ENCODE peak calls at places on chromosomes 3 and 15, in eight cellular contexts. O is H9; S is AG09319; K is fibroblast of pulmonary artery; A is cardiac muscle cell; W is activated CD4-positive, alpha-beta T cell treated with anti-CD3 and anti-CD28 coated beads, Interleukin-2, amount 50 U/mL, for 1 hour; M is cardiac fibroblast; J is AG20443. P is an unnamed sample.

GRCh38 chr3:124263168-124263567 is 271.2 kb upstream of the ROPN1 start:
- DNase-seq in W (no peak), K (peak), A (peak), J (peak), M (peak), S (peak), O (no peak), P (peak)

GRCh38 chr15:89825264-89825940 is 10.8 kb upstream of the ANPEP start:
- DNase-seq in W (no peak), M (no peak), O (no peak), A (no peak), J (peak), S (no peak), K (no peak), P (no peak)

GRCh38 chr3:194930439-194931204 is 244.9 kb downstream of the FAM43A start:
- DNase-seq in K (peak), O (no peak), J (peak), M (peak), W (no peak), S (no peak), A (peak), P (peak)

GRCh38 chr3:56144792-56145191 is 323.5 kb downstream of the ERC2 start:
- DNase-seq in W (no peak), K (peak), M (peak), A (peak), O (no peak), S (no peak), J (peak), P (no peak)

GRCh38 chr3:50172615-50173220 is 17.6 kb downstream of the SEMA3F start:
- DNase-seq in A (no peak), M (no peak), O (no peak), W (no peak), K (no peak), J (no peak), S (no peak), P (no peak)

GRCh38 chr3:5213574-5213966 is 26.1 kb downstream of the EDEM1 start:
- DNase-seq in J (no peak), W (no peak), M (no peak), K (no peak), S (no peak), A (no peak), O (peak), P (no peak)

GRCh38 chr3:143016321-143016972 is 15.1 kb downstream of the U2SURP start:
- DNase-seq in S (no peak), M (no peak), A (peak), O (no peak), K (no peak), J (no peak), W (no peak), P (no peak)

GRCh38 chr3:131549340-131549739 is 46.6 kb upstream of the MRPL3 start:
- DNase-seq in O (no peak), M (no peak), W (no peak), K (peak), A (no peak), J (no peak), S (no peak), P (no peak)

GRCh38 chr3:64571982-64572381 is 115.8 kb downstream of the ADAMTS9 start:
- DNase-seq in A (peak), O (no peak), S (no peak), M (peak), W (no peak), K (peak), J (no peak), P (no peak)

GRCh38 chr3:197186887-197187588 is 111.4 kb downstream of the DLG1 start:
- DNase-seq in M (peak), O (no peak), S (no peak), A (peak), K (peak), J (peak), W (no peak), P (peak)

GRCh38 chr3:106032479-106032878 is 163.7 kb upstream of the CBLB start:
- DNase-seq in O (no peak), A (no peak), S (no peak), J (no peak), M (no peak), W (no peak), K (no peak), P (no peak)

GRCh38 chr15:31465083-31465955 is 138.7 kb downstream of the KLF13 start:
- DNase-seq in W (no peak), K (no peak), M (no peak), S (no peak), A (no peak), O (peak), J (no peak), P (no peak)

GRCh38 chr15:84949845-84950569 is 31.6 kb upstream of the PDE8A start:
- DNase-seq in M (peak), A (no peak), S (no peak), K (no peak), O (no peak), W (no peak), J (peak), P (no peak)

GRCh38 chr3:45582407-45582806 is 12.1 kb upstream of the LIMD1 start:
- DNase-seq in S (no peak), K (peak), J (peak), W (no peak), A (peak), O (no peak), M (peak), P (peak)

GRCh38 chr3:140499114-140499757 is 178.6 kb upstream of the TRIM42 start:
- DNase-seq in O (no peak), A (peak), W (no peak), M (peak), J (no peak), K (peak), S (no peak), P (peak)

GRCh38 chr15:77508541-77509505 is 88.1 kb downstream of the HMG20A start:
- DNase-seq in O (no peak), W (no peak), K (peak), J (peak), A (peak), M (peak), S (no peak), P (no peak)

GRCh38 chr3:78825858-78826215 is 942.0 kb downstream of the ROBO1 start:
- DNase-seq in S (no peak), J (no peak), A (peak), K (no peak), M (peak), W (no peak), O (no peak), P (no peak)

GRCh38 chr3:48851407-48851806 is 3.7 kb upstream of the PRKAR2A start:
- DNase-seq in A (peak), S (no peak), K (peak), W (no peak), J (no peak), O (no peak), M (peak), P (peak)

GRCh38 chr15:79086814-79087213 is 3.8 kb downstream of the RASGRF1 start:
- DNase-seq in A (no peak), O (peak), M (no peak), S (no peak), K (no peak), J (no peak), W (no peak), P (no peak)

GRCh38 chr3:127135241-127136023 is 57.5 kb upstream of the PRR23E start:
- DNase-seq in K (peak), W (no peak), S (no peak), M (peak), J (peak), A (peak), O (no peak), P (peak)

GRCh38 chr3:49803464-49804140 is 541 bp downstream of the INKA1 start:
- DNase-seq in W (peak), J (peak), K (peak), M (peak), O (peak), S (peak), A (peak), P (peak)

GRCh38 chr15:28114114-28114455 is 15.0 kb upstream of the OCA2 start:
- DNase-seq in A (no peak), W (no peak), J (no peak), M (no peak), O (no peak), K (no peak), S (no peak), P (no peak)

GRCh38 chr15:74614744-74615312 is 808 bp upstream of the CLK3 start:
- DNase-seq in S (peak), W (peak), M (peak), A (peak), K (peak), O (peak), J (peak), P (peak)

GRCh38 chr3:106006571-106006970 is 137.8 kb upstream of the CBLB start:
- DNase-seq in K (no peak), A (no peak), O (no peak), J (no peak), S (no peak), M (no peak), W (no peak), P (no peak)

GRCh38 chr3:113736548-113737089 is 9.4 kb downstream of the NAA50 start:
- DNase-seq in K (peak), W (peak), O (no peak), M (peak), J (peak), S (peak), A (peak), P (peak)

GRCh38 chr15:100759116-100759515 is 120.5 kb upstream of the ALDH1A3 start:
- DNase-seq in M (peak), A (peak), J (peak), O (no peak), W (no peak), K (peak), S (peak), P (no peak)

GRCh38 chr15:72271895-72272212 is 500 bp downstream of the PARP6 start:
- DNase-seq in K (peak), W (peak), O (no peak), A (peak), J (peak), S (no peak), M (peak), P (peak)

GRCh38 chr3:112005091-112005672 is 6.5 kb downstream of the TAGLN3 start:
- DNase-seq in M (no peak), S (no peak), W (no peak), K (no peak), J (no peak), O (no peak), A (no peak), P (no peak)

GRCh38 chr3:152069871-152070270 is 196.4 kb downstream of the SUCNR1 start:
- DNase-seq in A (no peak), M (no peak), W (no peak), O (no peak), K (no peak), J (no peak), S (no peak), P (no peak)

GRCh38 chr3:195180490-195181106 is 90.4 kb downstream of the XXYLT1 start:
- DNase-seq in O (no peak), W (no peak), K (no peak), M (no peak), J (no peak), A (no peak), S (no peak), P (peak)

GRCh38 chr3:194730369-194730768 is 44.7 kb downstream of the FAM43A start:
- DNase-seq in W (no peak), J (no peak), A (no peak), S (no peak), M (no peak), O (no peak), K (no peak), P (peak)

GRCh38 chr3:99499235-99499798 is 139.1 kb upstream of the COL8A1 start:
- DNase-seq in W (no peak), A (peak), O (no peak), S (no peak), J (peak), M (peak), K (peak), P (peak)

GRCh38 chr3:116034797-116035196 is 410.5 kb downstream of the LSAMP start:
- DNase-seq in S (no peak), M (no peak), A (no peak), O (no peak), K (no peak), J (no peak), W (no peak), P (no peak)

GRCh38 chr15:35038655-35039534 is 46.2 kb downstream of the NANOGP8 start:
- DNase-seq in S (no peak), K (peak), A (peak), W (no peak), O (no peak), J (no peak), M (peak), P (peak)

GRCh38 chr15:70258369-70259029 is 160.8 kb upstream of the TLE3 start:
- DNase-seq in A (peak), J (no peak), S (no peak), O (no peak), M (peak), W (peak), K (no peak), P (no peak)

GRCh38 chr3:11350374-11350773 is 78.2 kb downstream of the ATG7 start:
- DNase-seq in O (no peak), A (no peak), W (no peak), S (no peak), J (no peak), K (peak), M (no peak), P (no peak)

GRCh38 chr3:148333091-148333490 is 364.6 kb upstream of the AGTR1 start:
- DNase-seq in A (no peak), W (no peak), S (no peak), J (no peak), K (no peak), M (no peak), O (no peak), P (no peak)